ENCODE peak calls at places on chromosome 12, in four cellular contexts. One of them, this sample, is unnamed.

GRCh38 chr12:128114485-128114884 is 152.5 kb upstream of the TMEM132C start:
- DNase-seq in keratinocyte: no peak
- DNase-seq in heart left ventricle: no peak
- DNase-seq in cardiac muscle cell: no peak
- DNase-seq in this sample: no peak

GRCh38 chr12:110022980-110023633 is 23.9 kb downstream of the ANKRD13A start:
- DNase-seq in keratinocyte: no peak
- DNase-seq in heart left ventricle: no peak
- DNase-seq in cardiac muscle cell: no peak
- DNase-seq in this sample: no peak

GRCh38 chr12:71018682-71019081 is 98.1 kb upstream of the PTPRR start:
- DNase-seq in keratinocyte: no peak
- DNase-seq in heart left ventricle: no peak
- DNase-seq in cardiac muscle cell: no peak
- DNase-seq in this sample: no peak

GRCh38 chr12:43789941-43790340 is 16.2 kb downstream of the TWF1 start:
- DNase-seq in keratinocyte: no peak
- DNase-seq in heart left ventricle: no peak
- DNase-seq in cardiac muscle cell: no peak
- DNase-seq in this sample: no peak

GRCh38 chr12:5309654-5310053 is 122.3 kb upstream of the NTF3 start:
- DNase-seq in keratinocyte: no peak
- DNase-seq in heart left ventricle: no peak
- DNase-seq in cardiac muscle cell: no peak
- DNase-seq in this sample: no peak

GRCh38 chr12:130084359-130084758 is 77.9 kb upstream of the FZD10 start:
- DNase-seq in keratinocyte: no peak
- DNase-seq in heart left ventricle: no peak
- DNase-seq in cardiac muscle cell: no peak
- DNase-seq in this sample: no peak

GRCh38 chr12:95231190-95231589 is 13.6 kb downstream of the VEZT start:
- DNase-seq in keratinocyte: no peak
- DNase-seq in heart left ventricle: no peak
- DNase-seq in cardiac muscle cell: no peak
- DNase-seq in this sample: no peak

GRCh38 chr12:120674172-120674571 is 12.8 kb upstream of the MLEC start:
- DNase-seq in keratinocyte: no peak
- DNase-seq in heart left ventricle: no peak
- DNase-seq in cardiac muscle cell: no peak
- DNase-seq in this sample: no peak

GRCh38 chr12:49198431-49199155 is 9.7 kb upstream of the TUBA1A start:
- DNase-seq in keratinocyte: no peak
- DNase-seq in heart left ventricle: peak
- DNase-seq in cardiac muscle cell: no peak
- DNase-seq in this sample: peak

GRCh38 chr12:127628655-127629054 is 638.3 kb upstream of the TMEM132C start:
- DNase-seq in keratinocyte: no peak
- DNase-seq in heart left ventricle: no peak
- DNase-seq in cardiac muscle cell: no peak
- DNase-seq in this sample: no peak

GRCh38 chr12:29066061-29066588 is 83.0 kb upstream of the FAR2 start:
- DNase-seq in keratinocyte: no peak
- DNase-seq in heart left ventricle: peak
- DNase-seq in cardiac muscle cell: no peak
- DNase-seq in this sample: peak

GRCh38 chr12:27998170-27999110 is 25.9 kb upstream of the PTHLH start:
- DNase-seq in keratinocyte: no peak
- DNase-seq in heart left ventricle: no peak
- DNase-seq in cardiac muscle cell: no peak
- DNase-seq in this sample: no peak

GRCh38 chr12:106078358-106079025 is 60.3 kb downstream of the NUAK1 start:
- DNase-seq in keratinocyte: no peak
- DNase-seq in heart left ventricle: peak
- DNase-seq in cardiac muscle cell: no peak
- DNase-seq in this sample: peak

GRCh38 chr12:53071591-53072551 is 7.3 kb downstream of the SPRYD3 start:
- DNase-seq in keratinocyte: no peak
- DNase-seq in heart left ventricle: peak
- DNase-seq in cardiac muscle cell: peak
- DNase-seq in this sample: no peak

GRCh38 chr12:63103489-63104131 is 47.4 kb downstream of the AVPR1A start:
- DNase-seq in keratinocyte: no peak
- DNase-seq in heart left ventricle: no peak
- DNase-seq in cardiac muscle cell: peak
- DNase-seq in this sample: no peak

GRCh38 chr12:93943766-93944165 is 204.6 kb upstream of the PLXNC1 start:
- DNase-seq in keratinocyte: no peak
- DNase-seq in heart left ventricle: no peak
- DNase-seq in cardiac muscle cell: peak
- DNase-seq in this sample: no peak

GRCh38 chr12:47184813-47185212 is 105.1 kb upstream of the AMIGO2 start:
- DNase-seq in keratinocyte: peak
- DNase-seq in heart left ventricle: no peak
- DNase-seq in cardiac muscle cell: no peak
- DNase-seq in this sample: no peak

GRCh38 chr12:34290191-34290995 is 268.1 kb downstream of the ALG10 start:
- DNase-seq in keratinocyte: no peak
- DNase-seq in heart left ventricle: no peak
- DNase-seq in cardiac muscle cell: no peak
- DNase-seq in this sample: peak

GRCh38 chr12:100995771-100996170 is 201.2 kb downstream of the ANO4 start:
- DNase-seq in keratinocyte: no peak
- DNase-seq in heart left ventricle: no peak
- DNase-seq in cardiac muscle cell: no peak
- DNase-seq in this sample: no peak

GRCh38 chr12:12229556-12230092 is 37.2 kb downstream of the LRP6 start:
- DNase-seq in keratinocyte: no peak
- DNase-seq in heart left ventricle: no peak
- DNase-seq in cardiac muscle cell: no peak
- DNase-seq in this sample: no peak
- H3K27ac ChIP-seq in keratinocyte: no peak
- H3K27ac ChIP-seq in heart left ventricle: no peak
- H3K27ac ChIP-seq in cardiac muscle cell: no peak
- H3K27ac ChIP-seq in this sample: no peak

GRCh38 chr12:67457136-67457535 is 188.0 kb downstream of the CAND1 start:
- DNase-seq in keratinocyte: no peak
- DNase-seq in heart left ventricle: no peak
- DNase-seq in cardiac muscle cell: no peak
- DNase-seq in this sample: no peak

GRCh38 chr12:67459173-67459572 is 189.4 kb upstream of the DYRK2 start:
- DNase-seq in keratinocyte: no peak
- DNase-seq in heart left ventricle: no peak
- DNase-seq in cardiac muscle cell: no peak
- DNase-seq in this sample: no peak

GRCh38 chr12:67457799-67458680 is 188.9 kb downstream of the CAND1 start:
- DNase-seq in keratinocyte: no peak
- DNase-seq in heart left ventricle: peak
- DNase-seq in cardiac muscle cell: no peak
- DNase-seq in this sample: no peak

GRCh38 chr12:67455236-67455635 is 186.1 kb downstream of the CAND1 start:
- DNase-seq in keratinocyte: no peak
- DNase-seq in heart left ventricle: peak
- DNase-seq in cardiac muscle cell: peak
- DNase-seq in this sample: no peak

DNA sequence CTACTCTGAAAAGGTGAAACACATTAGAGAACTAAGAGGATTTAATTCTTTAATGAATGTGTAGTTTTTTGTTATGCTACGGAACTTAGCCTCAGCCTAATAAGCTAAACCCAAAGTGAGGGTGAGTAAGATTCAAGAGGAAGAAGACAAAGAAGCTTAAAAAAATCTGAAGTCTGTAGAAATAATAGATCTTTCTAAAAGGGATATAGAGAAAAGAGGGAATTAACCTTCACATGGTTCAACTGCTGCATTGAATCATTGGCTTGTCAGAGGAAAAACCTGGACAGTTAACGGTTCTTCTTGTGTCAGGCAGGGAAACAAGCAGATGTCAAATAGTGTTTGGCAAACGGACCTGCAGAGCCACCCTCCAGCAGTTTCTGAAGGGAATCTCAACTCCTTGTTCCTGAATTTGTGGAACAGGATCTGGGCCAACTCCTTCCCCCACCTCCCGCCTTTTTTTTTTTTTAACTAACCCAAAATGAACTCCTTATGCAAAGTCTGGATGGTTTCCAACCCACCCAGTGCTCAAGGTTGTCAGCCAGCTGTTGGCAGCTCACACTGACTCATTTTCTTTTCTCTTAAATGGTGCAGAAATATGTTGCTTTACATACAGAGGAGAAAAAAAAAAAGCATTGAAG is 187.2 kb downstream of the CAND1 start:
- DNase-seq in keratinocyte: peak
- DNase-seq in heart left ventricle: peak
- DNase-seq in cardiac muscle cell: no peak
- DNase-seq in this sample: no peak
- H3K4me3 ChIP-seq in keratinocyte: no peak
- H3K4me3 ChIP-seq in heart left ventricle: no peak
- H3K4me3 ChIP-seq in cardiac muscle cell: no peak
- H3K4me3 ChIP-seq in this sample: no peak

DNA sequence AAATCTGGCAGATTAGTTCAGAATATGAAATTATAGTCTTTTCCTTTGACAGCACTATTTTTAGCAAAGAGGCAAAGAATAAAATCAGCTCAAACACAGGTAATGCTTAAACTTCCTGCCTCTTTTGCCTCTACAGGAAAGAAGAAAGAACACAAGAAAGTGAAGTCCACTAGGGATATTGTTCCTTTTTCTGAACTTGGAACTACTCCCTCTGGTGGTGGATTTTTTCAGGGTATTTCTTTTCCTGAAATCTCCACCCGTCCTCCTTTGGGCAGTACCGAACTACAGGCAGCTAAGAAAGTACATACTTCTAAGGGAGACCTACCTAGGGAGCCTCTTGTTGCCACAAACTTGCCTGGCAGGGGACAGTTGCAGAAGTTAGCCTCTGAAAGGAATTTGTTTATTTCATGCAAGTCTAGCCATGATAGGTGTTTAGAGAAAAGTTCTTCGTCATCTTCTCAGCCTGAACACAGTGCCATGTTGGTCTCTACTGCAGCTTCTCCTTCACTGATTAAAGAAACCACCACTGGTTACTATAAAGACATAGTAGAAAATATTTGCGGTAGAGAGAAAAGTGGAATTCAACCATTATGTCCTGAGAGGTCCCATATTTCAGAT is 17.4 kb downstream of the TMPO start:
- DNase-seq in keratinocyte: peak
- DNase-seq in heart left ventricle: no peak
- DNase-seq in cardiac muscle cell: peak
- DNase-seq in this sample: no peak
- TF ChIP-seq CTCF in keratinocyte: peak
- TF ChIP-seq CTCF in heart left ventricle: peak
- TF ChIP-seq CTCF in cardiac muscle cell: peak
- TF ChIP-seq CTCF in this sample: peak

GRCh38 chr12:121911824-121912585 is 6.4 kb upstream of the CFAP251 start:
- DNase-seq in keratinocyte: no peak
- DNase-seq in heart left ventricle: no peak
- DNase-seq in cardiac muscle cell: no peak
- DNase-seq in this sample: no peak

GRCh38 chr12:121917950-121918678 is at the start of gene CFAP251:
- DNase-seq in keratinocyte: peak
- DNase-seq in heart left ventricle: peak
- DNase-seq in cardiac muscle cell: peak
- DNase-seq in this sample: peak

GRCh38 chr12:121916719-121917118 is 1.7 kb upstream of the CFAP251 start:
- DNase-seq in keratinocyte: no peak
- DNase-seq in heart left ventricle: no peak
- DNase-seq in cardiac muscle cell: no peak
- DNase-seq in this sample: no peak

GRCh38 chr12:121918679-121919038 is 267 bp downstream of the CFAP251 start:
- DNase-seq in keratinocyte: no peak
- DNase-seq in heart left ventricle: no peak
- DNase-seq in cardiac muscle cell: no peak
- DNase-seq in this sample: no peak

GRCh38 chr12:121915841-121916321 is 2.5 kb upstream of the CFAP251 start:
- DNase-seq in keratinocyte: no peak
- DNase-seq in heart left ventricle: no peak
- DNase-seq in cardiac muscle cell: no peak
- DNase-seq in this sample: no peak
- H3K27ac ChIP-seq in keratinocyte: peak
- H3K27ac ChIP-seq in heart left ventricle: no peak
- H3K27ac ChIP-seq in cardiac muscle cell: no peak
- H3K27ac ChIP-seq in this sample: no peak

DNA sequence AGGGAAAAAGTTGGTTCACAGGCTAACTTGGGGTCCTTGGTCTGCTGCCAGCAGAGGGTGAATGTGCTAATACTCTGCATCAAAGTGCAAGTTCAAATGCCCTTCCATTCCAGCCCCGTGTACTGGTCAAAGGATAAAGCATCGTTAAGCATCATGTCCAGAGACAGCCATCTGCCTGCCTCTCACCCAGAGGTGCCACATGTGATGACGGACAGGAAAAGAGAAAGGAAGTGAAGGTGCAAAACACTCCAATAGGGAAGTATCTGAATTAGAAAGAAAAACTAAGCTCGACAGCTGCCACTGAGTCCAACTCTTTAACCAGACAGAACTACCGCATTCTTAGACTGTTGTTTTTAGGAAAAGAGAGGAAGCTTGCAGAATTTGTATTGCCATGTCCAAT is 465.0 kb upstream of the SOX5 start:
- DNase-seq in keratinocyte: no peak
- DNase-seq in heart left ventricle: no peak
- DNase-seq in cardiac muscle cell: no peak
- DNase-seq in this sample: no peak
- H3K4me3 ChIP-seq in keratinocyte: no peak
- H3K4me3 ChIP-seq in heart left ventricle: no peak
- H3K4me3 ChIP-seq in cardiac muscle cell: no peak
- H3K4me3 ChIP-seq in this sample: no peak

GRCh38 chr12:132255642-132256041 is 73.7 kb downstream of the GALNT9 start:
- DNase-seq in keratinocyte: no peak
- DNase-seq in heart left ventricle: no peak
- DNase-seq in cardiac muscle cell: no peak
- DNase-seq in this sample: no peak
- TF ChIP-seq CTCF in keratinocyte: no peak
- TF ChIP-seq CTCF in heart left ventricle: no peak
- TF ChIP-seq CTCF in cardiac muscle cell: no peak
- TF ChIP-seq CTCF in this sample: no peak

DNA sequence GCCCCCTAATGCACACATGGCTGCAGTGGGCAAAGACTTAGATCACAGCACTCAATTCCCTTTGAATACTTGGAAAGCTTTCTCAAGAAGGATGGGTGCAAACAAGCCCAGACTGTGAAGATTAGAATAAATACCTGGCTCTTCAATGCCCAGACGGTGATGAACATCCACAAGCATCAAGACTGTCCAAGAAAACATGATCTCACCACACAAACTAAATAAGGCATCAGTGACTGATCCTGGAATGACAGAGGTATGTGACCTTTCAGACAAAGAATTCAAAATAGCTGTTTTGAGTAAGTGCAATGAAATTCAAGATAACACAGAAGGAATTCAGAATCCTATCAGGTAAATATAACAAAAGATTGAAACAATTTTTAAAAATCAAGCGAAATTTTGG is 43.8 kb upstream of the ZDHHC17 start:
- DNase-seq in keratinocyte: peak
- DNase-seq in heart left ventricle: no peak
- DNase-seq in cardiac muscle cell: peak
- DNase-seq in this sample: no peak
- H3K27ac ChIP-seq in keratinocyte: no peak
- H3K27ac ChIP-seq in heart left ventricle: no peak
- H3K27ac ChIP-seq in cardiac muscle cell: peak
- H3K27ac ChIP-seq in this sample: no peak